ENCODE peak calls at places on chromosomes 12 and 14, in nine cellular contexts. H, B, Q, Y, M, L, V, E and P are unnamed samples.

GRCh38 chr14:41280745-41281144 is 325.9 kb upstream of the LRFN5 start:
- DNase-seq in M (no peak), Q (no peak), L (no peak), V (no peak), Y (no peak), E (no peak), B (no peak), H (no peak), P (no peak)

GRCh38 chr12:116059901-116060300 is 217.6 kb downstream of the MED13L start:
- DNase-seq in M (no peak), Y (no peak), E (no peak), H (no peak), Q (no peak), L (no peak), V (no peak), B (no peak), P (no peak)

GRCh38 chr12:120429368-120429767 is 8.5 kb upstream of the COX6A1 start:
- DNase-seq in M (no peak), V (no peak), E (no peak), Q (no peak), H (no peak), B (no peak), L (no peak), Y (no peak), P (no peak)

GRCh38 chr12:88638388-88638787 is 58.1 kb upstream of the KITLG start:
- DNase-seq in E (no peak), M (no peak), Q (no peak), V (no peak), L (no peak), H (no peak), Y (no peak), B (no peak), P (no peak)

GRCh38 chr14:32564591-32564990 is 235.5 kb downstream of the AKAP6 start:
- DNase-seq in M (no peak), H (no peak), E (no peak), V (no peak), L (peak; percentile 6), Q (no peak), B (no peak), Y (no peak), P (no peak)

GRCh38 chr14:81351205-81351604 is 48.9 kb downstream of the STON2 start:
- DNase-seq in E (no peak), L (no peak), V (no peak), Y (no peak), H (no peak), B (no peak), M (no peak), Q (no peak), P (no peak)

GRCh38 chr12:130815028-130815741 is 23.9 kb downstream of the STX2 start:
- DNase-seq in B (no peak), L (no peak), M (no peak), E (no peak), H (no peak), V (no peak), Y (peak; percentile 8), Q (no peak), P (no peak)

GRCh38 chr12:99453831-99454538 is 193.6 kb upstream of the GARIN6 start:
- DNase-seq in V (no peak), Q (no peak), E (no peak), Y (no peak), M (no peak), B (no peak), L (no peak), H (no peak), P (no peak)

GRCh38 chr12:16515666-16516065 is 90.3 kb downstream of the LMO3 start:
- DNase-seq in B (no peak), E (no peak), M (no peak), H (no peak), L (no peak), Y (no peak), Q (no peak), V (no peak), P (no peak)

GRCh38 chr12:52369220-52369619 is 1.9 kb upstream of the KRT85 start:
- DNase-seq in V (no peak), B (no peak), Q (no peak), M (no peak), H (no peak), Y (no peak), L (no peak), E (no peak), P (no peak)

GRCh38 chr14:26204954-26205479 is 392.8 kb downstream of the NOVA1 start:
- DNase-seq in L (no peak), B (peak; percentile 24), Q (no peak), H (peak; percentile 43), E (no peak), V (no peak), Y (peak; percentile 10), M (peak; percentile 28), P (peak; percentile 52)

GRCh38 chr14:102668291-102668873 is 75.9 kb downstream of the RCOR1 start:
- DNase-seq in B (no peak), M (no peak), V (no peak), L (no peak), Q (no peak), Y (no peak), H (no peak), E (no peak), P (no peak)

GRCh38 chr12:49521391-49521790 is 17.4 kb upstream of the KCNH3 start:
- DNase-seq in H (no peak), Q (no peak), E (no peak), V (no peak), B (no peak), L (no peak), Y (no peak), M (no peak), P (no peak)

GRCh38 chr12:115204957-115205754 is 521.2 kb upstream of the TBX3 start:
- DNase-seq in L (no peak), E (no peak), Y (no peak), V (no peak), B (peak; percentile 68), Q (no peak), H (no peak), M (no peak), P (no peak)